ENCODE peak calls at places on chromosome 18, in six cellular contexts. Q is fibroblast of lung, K is lower lobe of right lung, D is HCT116, V is PC-3, P is ovary. L is an unnamed sample.
A peak's percentile ranks its signal among the peaks of the same experiment; 100 is the strongest.

GRCh38 chr18:76764296-76764901 is 58.0 kb upstream of the ZNF236 start:
- DNase-seq in V (no peak), K (no peak), D (no peak), P (no peak), Q (no peak), L (no peak)

GRCh38 chr18:38297910-38298309 is 732.3 kb upstream of the CELF4 start:
- DNase-seq in V (no peak), K (no peak), P (no peak), D (no peak), Q (no peak), L (no peak)

GRCh38 chr18:25113081-25113480 is 238.9 kb downstream of the ZNF521 start:
- DNase-seq in K (no peak), P (no peak), Q (no peak), D (no peak), V (no peak), L (no peak)

GRCh38 chr18:24173997-24174396 is 35.1 kb downstream of the CABYR start:
- DNase-seq in K (no peak), Q (no peak), P (no peak), V (peak; percentile 89), D (no peak), L (no peak)

GRCh38 chr18:77107218-77107815 is 25.3 kb downstream of the MBP start:
- DNase-seq in Q (peak; percentile 24), D (no peak), P (no peak), V (no peak), K (no peak), L (no peak)

GRCh38 chr18:61475931-61476330 is 142.7 kb downstream of the CDH20 start:
- DNase-seq in Q (no peak), V (no peak), P (no peak), D (no peak), K (no peak), L (no peak)

GRCh38 chr18:75478996-75479870 is 51.7 kb upstream of the SMIM21 start:
- DNase-seq in K (no peak), V (peak; percentile 73), P (no peak), Q (peak; percentile 81), D (peak; percentile 51), L (no peak)

GRCh38 chr18:58541789-58542425 is 87.0 kb downstream of the ALPK2 start:
- DNase-seq in K (no peak), V (peak; percentile 94), P (no peak), Q (peak; percentile 95), D (peak; percentile 88), L (peak; percentile 96)

GRCh38 chr18:21672868-21673267 is 31.7 kb downstream of the ABHD3 start:
- DNase-seq in V (peak; percentile 87), P (no peak), D (peak; percentile 93), K (no peak), Q (peak; percentile 18), L (peak; percentile 88)

GRCh38 chr18:35059280-35059927 is 18.2 kb downstream of the MAPRE2 start:
- DNase-seq in Q (no peak), V (no peak), P (no peak), K (no peak), D (no peak), L (no peak)

DNA sequence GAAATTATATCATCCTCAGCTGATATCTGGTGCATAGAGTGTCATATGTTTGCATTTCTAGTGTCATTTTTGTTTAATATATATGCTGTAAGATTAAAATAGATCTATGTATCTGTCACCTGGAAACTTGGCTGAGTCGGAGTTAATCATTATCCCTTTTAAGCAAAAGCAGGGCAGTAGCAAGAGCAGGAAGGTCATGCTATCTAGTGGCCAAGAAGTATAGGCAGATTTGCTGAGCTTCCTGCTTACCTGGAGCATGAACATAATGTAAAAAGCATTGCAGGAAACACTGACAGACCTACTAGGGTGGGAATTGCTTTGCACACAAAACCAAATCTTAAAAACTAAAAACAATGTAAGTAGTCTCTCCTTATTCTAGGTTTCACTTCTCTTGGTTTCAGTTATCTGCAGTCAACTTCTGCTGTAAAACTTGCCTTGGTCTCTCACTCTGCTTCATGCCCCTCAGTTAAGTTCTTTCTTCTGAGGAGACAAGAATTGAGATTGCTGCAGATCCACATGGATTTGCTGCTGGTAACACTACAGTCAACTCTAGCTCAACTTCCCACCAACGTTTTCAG is 295.3 kb downstream of the CDH7 start:
- DNase-seq in P (no peak), D (no peak), V (peak; percentile 11), Q (no peak), K (no peak), L (no peak)
- TF ChIP-seq CTCF in P (no peak), D (no peak), V (no peak), Q (no peak), K (no peak), L (no peak)

DNA sequence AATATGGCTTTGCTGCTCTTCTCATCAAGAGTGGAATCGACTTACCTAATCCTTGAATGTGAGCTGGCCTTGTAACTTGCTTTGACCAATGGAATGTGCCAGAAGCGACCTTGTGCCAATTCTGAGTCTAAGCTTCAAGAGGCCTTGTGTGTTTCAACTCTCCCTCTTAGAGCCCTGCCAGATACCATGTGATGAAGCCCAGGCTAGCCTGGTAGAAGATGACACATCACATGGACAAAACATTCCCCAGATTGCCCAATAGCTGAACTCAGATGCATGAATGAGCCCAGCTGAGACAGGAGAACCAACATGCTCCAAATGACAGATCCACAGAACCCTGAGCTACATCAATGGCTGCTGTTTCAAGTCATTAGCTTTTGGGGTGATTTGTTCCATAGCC is 4.2 kb upstream of the KLHL14 start:
- DNase-seq in P (no peak), V (no peak), D (no peak), Q (no peak), K (no peak), L (peak; percentile 38)
- H3K4me3 ChIP-seq in P (no peak overlapping the region), V (no peak overlapping the region), D (no peak overlapping the region), Q (no peak overlapping the region), K (no peak overlapping the region), L (no peak overlapping the region)

GRCh38 chr18:31424383-31424988 is 23.1 kb upstream of the DSG3 start:
- DNase-seq in K (no peak), D (peak; percentile 64), Q (peak; percentile 24), P (peak; percentile 53), V (peak; percentile 46), L (no peak)
- TF ChIP-seq CTCF in K (peak; percentile 39), D (peak; percentile 96), Q (peak; percentile 67), P (no peak), V (peak; percentile 76), L (peak; percentile 95)

DNA sequence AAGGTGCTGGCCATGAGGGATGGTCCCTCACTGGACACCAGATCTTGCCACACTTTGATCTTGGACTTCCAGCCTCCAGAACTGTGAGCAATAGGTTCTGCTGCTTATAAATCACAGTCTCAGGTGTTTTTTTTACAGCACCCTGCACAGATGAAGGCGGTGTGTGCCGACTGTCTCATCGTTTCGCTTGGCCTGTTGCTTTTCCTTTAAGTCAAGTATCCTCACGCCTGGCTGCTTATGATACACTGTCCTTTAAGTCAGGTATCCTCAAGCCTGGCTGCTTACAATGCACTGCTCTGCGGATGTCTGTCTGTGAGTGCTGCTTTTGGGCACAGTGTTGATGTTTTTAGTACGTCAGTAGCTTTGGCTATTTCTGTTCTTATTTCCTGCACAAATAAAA is 40.3 kb downstream of the SALL3 start:
- DNase-seq in Q (no peak), K (no peak), P (no peak), D (no peak), V (no peak), L (no peak)
- H3K4me3 ChIP-seq in Q (no peak overlapping the region), K (no peak overlapping the region), P (no peak overlapping the region), D (no peak overlapping the region), V (no peak overlapping the region), L (no peak overlapping the region)

DNA sequence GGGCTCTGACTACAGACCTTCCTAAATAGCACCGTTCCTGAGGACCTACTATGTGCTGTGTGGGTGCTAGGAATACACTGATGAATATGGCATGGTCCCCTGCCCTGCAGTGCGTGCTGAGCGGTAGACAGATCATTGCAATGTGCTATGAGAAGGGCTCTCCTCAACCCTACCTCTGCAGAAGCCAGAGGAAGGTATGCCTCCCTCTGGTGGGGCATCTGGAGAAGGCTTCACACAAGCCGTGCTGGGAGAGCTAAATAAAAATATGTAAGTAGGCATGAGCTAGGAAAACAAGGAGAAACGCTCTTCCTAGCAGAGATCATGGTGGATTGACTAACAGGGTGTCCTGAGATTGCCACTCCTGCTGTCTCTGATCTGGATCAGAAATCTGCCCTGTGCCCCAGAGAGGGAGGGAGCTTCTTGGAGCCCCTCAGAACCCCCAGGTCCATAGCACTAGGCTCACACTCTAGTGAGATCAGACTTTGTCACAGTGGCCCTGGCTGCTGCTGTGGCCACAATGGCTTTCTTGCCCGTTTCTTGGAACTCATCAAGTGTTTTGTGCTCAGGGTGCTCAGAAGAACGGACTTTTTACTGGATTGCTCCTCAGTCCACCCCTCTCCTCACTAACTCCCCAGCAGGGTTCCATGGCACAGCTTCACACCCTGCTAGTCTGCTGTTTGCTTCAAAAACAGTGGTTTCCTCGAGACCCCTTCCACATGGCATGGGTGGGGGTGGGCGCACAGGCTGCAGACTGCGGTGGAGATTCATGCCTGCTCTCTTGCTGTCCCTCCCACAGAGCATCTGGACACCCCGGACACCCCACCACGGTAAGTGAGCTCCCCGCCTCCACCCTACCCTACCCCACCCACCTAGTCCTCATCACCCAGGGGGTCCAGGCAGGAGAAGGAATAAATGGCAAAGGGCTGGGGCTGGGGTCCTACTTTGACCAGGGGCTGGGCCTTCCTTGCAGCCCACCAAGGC is 14.2 kb downstream of the SIGLEC15 start:
- DNase-seq in D (peak; percentile 10), K (no peak), P (no peak), Q (peak; percentile 80), V (peak; percentile 62), L (peak; percentile 51)
- TF ChIP-seq CTCF in D (peak; percentile 59), K (peak; percentile 42), P (no peak), Q (peak; percentile 81), V (peak; percentile 61), L (peak; percentile 92)

DNA sequence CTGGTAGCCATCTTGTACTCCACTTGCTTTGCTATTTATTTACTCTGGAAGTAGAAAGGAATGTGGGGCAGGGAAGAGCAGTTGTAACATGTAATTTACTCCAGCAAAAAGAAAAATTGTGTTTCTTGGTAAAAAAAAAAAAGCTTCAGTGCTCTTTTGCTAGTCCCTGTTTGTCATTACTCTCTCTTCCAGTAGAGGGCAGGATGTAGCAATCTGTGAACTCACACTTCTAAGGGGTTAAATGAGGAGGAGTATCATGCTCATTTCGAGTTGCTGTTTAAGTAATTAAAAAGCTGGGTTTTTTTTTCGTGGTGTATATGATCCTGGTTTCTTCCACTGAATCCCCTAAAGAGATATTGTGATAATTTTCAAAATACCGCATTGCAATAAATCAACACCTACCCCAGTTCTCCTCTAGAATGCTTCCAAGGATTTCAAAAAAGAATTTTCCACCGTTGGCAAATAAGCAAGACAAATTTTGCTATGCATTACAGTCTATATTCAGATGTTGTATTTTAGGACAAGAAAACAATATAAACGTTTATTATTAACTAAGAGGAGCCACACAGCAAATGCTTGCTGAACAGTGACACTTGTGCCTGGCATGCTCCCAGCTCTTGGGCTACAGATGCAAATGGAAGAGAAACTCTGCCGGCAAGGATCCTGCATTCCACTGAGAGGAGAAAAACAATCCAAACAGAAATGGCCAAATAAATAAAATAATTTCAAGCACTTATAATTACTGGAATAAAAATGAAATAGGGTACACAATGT is 261.6 kb downstream of the ASXL3 start:
- DNase-seq in D (peak; percentile 4), Q (peak; percentile 79), V (peak; percentile 43), K (no peak), P (no peak), L (peak; percentile 23)
- H3K4me3 ChIP-seq in D (no peak overlapping the region), Q (no peak overlapping the region), V (no peak overlapping the region), K (no peak overlapping the region), P (no peak overlapping the region), L (no peak overlapping the region)

DNA sequence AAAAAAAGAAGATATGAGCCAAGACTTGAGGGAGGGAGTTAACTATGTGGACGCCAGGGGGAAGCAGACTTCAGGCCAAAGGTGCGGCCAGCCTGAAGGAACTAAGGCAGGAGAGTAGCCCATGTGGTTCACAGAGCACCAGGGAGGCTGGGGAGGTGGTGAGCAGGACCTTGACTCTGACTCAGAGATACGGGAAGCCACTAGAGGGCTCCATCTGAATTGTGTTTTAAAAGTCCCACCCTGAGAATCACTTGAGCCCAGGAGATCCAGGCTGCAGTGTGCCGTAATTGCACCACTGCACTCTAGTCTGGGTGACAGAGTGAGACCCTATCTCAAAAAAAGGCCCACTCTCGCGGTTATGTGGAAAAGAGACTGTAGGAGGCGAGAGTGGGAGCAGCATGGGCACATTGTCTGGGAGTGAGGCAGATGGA is 12.3 kb downstream of the CEP192 start:
- DNase-seq in K (no peak), V (peak; percentile 62), D (peak; percentile 78), P (no peak), Q (peak; percentile 67), L (peak; percentile 48)
- TF ChIP-seq CTCF in K (peak; percentile 26), V (peak; percentile 70), D (peak; percentile 60), P (no peak), Q (peak; percentile 63), L (peak; percentile 51)

L was measured in retinal pigment epithelial cell.